ENCODE peak calls at places on chromosomes 2 and 18, in five cellular contexts. J is neuronal stem cell, A is IMR-90, M is H1, V is mesendoderm. G is an unnamed sample. For H3K36me3, the result is how much of the 10 kb centered on the place peaks cover.

GRCh38 chr2:65092791-65093190 is 36.6 kb downstream of the CEP68 start:
- DNase-seq in J (no peak), A (no peak), M (no peak), V (peak), G (no peak)

GRCh38 chr2:159326569-159327255 is 40.2 kb upstream of the WDSUB1 start:
- DNase-seq in J (no peak), A (peak), M (no peak), V (no peak), G (peak)

GRCh38 chr2:159557437-159558034 is 58.8 kb downstream of the BAZ2B start:
- DNase-seq in J (no peak), A (peak), M (no peak), V (peak), G (peak)

GRCh38 chr2:104658840-104659591 is 194.9 kb upstream of the POU3F3 start:
- DNase-seq in J (peak), A (no peak), M (peak), V (peak), G (no peak)

GRCh38 chr2:213085538-213085937 is 65.9 kb downstream of the IKZF2 start:
- DNase-seq in J (no peak), A (no peak), M (no peak), V (no peak), G (no peak)

GRCh38 chr2:174577967-174578589 is 19.5 kb downstream of the WIPF1 start:
- DNase-seq in J (no peak), A (peak), M (no peak), V (peak), G (peak)

GRCh38 chr2:234989183-234989701 is 37.4 kb downstream of the SH3BP4 start:
- DNase-seq in J (no peak), A (no peak), M (no peak), V (no peak), G (no peak)

GRCh38 chr2:190649035-190649797 is at the start of gene NAB1:
- DNase-seq in J (peak), A (peak), M (no peak), V (peak), G (peak)

GRCh38 chr2:183872131-183872530 is 726.2 kb upstream of the ZNF804A start:
- DNase-seq in J (no peak), A (no peak), M (no peak), V (peak), G (no peak)

GRCh38 chr2:132670104-132670960 is at the start of gene LYPD1:
- DNase-seq in J (peak), A (no peak), M (no peak), V (peak), G (peak)

GRCh38 chr18:76491436-76491800 is 3.6 kb downstream of the ZNF516 start:
- DNase-seq in J (peak), A (peak), M (no peak), V (peak), G (peak)

GRCh38 chr18:62767321-62767720 is 52.0 kb downstream of the PHLPP1 start:
- DNase-seq in J (no peak), A (no peak), M (no peak), V (no peak), G (peak)

GRCh38 chr2:48693645-48694044 is 61.9 kb downstream of the LHCGR start:
- DNase-seq in J (no peak), A (peak), M (no peak), V (peak), G (no peak)

GRCh38 chr2:222169346-222169745 is 129.5 kb downstream of the PAX3 start:
- DNase-seq in J (no peak), A (no peak), M (no peak), V (no peak), G (no peak)

GRCh38 chr2:240139011-240139441 is 1.4 kb downstream of the OTOS start:
- DNase-seq in J (no peak), A (no peak), M (no peak), V (no peak), G (no peak)

GRCh38 chr18:65737346-65737745 is 13.5 kb upstream of the CDH7 start:
- DNase-seq in J (no peak), A (no peak), M (no peak), V (no peak), G (no peak)

GRCh38 chr2:153595939-153596338 is 117.4 kb upstream of the RPRM start:
- DNase-seq in J (peak), A (no peak), M (no peak), V (peak), G (no peak)

GRCh38 chr2:20525041-20526035 is 78.5 kb downstream of the RHOB start:
- DNase-seq in J (no peak), A (peak), M (no peak), V (peak), G (peak)

GRCh38 chr2:3142210-3142609 is 235.4 kb downstream of the EIPR1 start:
- DNase-seq in J (no peak), A (no peak), M (no peak), V (no peak), G (no peak)

GRCh38 chr2:239466046-239466754 is 65.4 kb upstream of the HDAC4 start:
- DNase-seq in J (no peak), A (no peak), M (no peak), V (no peak), G (no peak)

GRCh38 chr18:62399781-62400308 is 74.7 kb downstream of the TNFRSF11A start:
- DNase-seq in J (no peak), A (no peak), M (no peak), V (peak), G (peak)

GRCh38 chr18:4356929-4357328 is 98.2 kb downstream of the DLGAP1 start:
- DNase-seq in J (no peak), A (no peak), M (no peak), V (no peak), G (no peak)

GRCh38 chr18:4358618-4359017 is 96.5 kb downstream of the DLGAP1 start:
- DNase-seq in J (no peak), A (no peak), M (peak), V (peak), G (no peak)

GRCh38 chr18:4352746-4353522 is 102.2 kb downstream of the DLGAP1 start:
- DNase-seq in J (peak), A (no peak), M (peak), V (peak), G (no peak)

GRCh38 chr18:4351005-4351404 is 104.1 kb downstream of the DLGAP1 start:
- DNase-seq in J (no peak), A (no peak), M (no peak), V (no peak), G (no peak)

GRCh38 chr18:4353853-4354418 is 101.2 kb downstream of the DLGAP1 start:
- DNase-seq in J (no peak), A (no peak), M (no peak), V (no peak), G (no peak)
- H2BK15ac ChIP-seq in J (no peak), A (no peak), M (no peak), V (no peak), G (no peak)

DNA sequence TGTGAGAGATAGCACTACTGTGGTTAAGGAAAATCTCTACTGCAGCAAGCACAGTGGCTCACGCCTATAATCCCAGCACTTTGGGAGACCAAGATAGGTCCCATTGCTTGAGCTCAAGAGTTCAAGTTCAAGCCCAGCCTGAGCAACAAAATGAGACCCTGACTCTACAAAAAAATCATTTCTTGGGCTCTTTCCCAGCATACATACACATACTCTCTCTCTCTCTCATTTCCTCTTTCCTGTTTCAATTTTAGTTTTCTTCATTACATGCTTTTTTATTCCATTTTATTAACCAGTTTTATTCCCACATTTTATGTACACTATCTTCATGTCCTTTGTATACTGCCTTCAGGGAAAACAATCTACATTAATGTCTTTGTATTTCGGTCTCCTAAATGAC is 14.6 kb downstream of the WDR33 start:
- DNase-seq in J (no peak), A (no peak), M (no peak), V (no peak), G (no peak)
- H3K36me3 ChIP-seq in J (under half), A (under half), M (under half), V (under half), G (under half)

DNA sequence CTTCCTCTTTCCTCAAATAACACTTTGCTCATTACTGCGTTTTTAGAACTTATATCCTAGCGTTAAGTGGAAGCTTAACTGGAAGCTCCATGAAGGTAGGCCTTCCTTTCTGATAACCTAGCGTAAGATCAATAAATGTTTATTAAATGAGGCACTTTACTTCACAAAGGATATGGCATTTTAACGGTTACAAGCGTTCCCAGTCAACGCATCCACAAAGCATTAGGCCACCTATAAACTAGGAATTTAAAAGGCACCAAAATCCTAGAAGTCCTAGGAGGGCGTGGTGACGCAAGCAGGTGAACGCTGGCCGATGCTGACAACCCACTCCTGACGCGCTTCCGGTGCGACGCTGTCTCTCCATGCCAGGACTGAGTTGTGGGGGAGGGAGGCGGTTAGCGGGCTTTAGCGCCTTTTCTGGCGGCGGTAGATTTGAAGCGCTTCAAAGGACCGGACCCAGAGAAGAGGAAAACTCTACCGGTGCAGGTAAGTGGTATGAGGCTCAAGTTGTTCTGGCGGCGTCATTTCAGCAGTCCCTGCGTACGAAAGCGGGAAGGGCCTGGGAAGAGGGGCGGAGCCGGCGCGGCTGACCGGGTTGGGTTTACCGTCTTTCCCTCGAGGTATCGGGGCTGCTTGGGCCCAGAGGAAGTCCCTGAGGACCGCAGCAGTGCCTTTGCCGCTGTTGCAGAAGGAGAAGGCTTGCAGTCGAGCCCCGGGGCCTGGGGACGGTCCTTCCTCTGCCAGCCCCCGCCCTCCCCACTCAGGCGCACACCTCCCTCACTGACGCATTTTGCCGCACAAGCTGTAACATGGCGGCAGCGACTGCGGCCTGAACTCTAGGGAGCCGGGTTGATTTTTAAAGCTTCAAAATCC is at the start of gene PPIG:
- DNase-seq in J (peak), A (peak), M (peak), V (peak), G (peak)
- H2BK15ac ChIP-seq in J (no peak), A (peak), M (no peak), V (no peak), G (peak)

DNA sequence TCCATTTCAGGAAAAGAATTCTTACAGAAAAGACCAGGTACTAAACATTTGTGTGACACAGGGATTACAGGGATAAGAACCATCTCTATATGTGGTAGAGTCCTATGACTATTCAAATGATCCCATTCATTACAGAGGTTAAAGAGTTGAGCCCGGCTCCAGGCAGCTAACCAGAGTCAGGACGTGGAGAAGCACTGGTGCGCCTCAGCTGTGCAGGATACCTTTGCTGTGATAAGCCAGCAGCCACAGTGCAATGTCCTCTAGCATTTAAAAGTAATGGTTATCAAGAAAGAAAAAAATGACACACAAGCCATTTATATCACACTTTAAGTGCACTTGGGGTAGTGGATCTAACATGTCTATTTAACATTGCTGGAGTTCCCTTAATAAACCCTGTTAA is 17.3 kb downstream of the BUB1 start:
- DNase-seq in J (no peak), A (no peak), M (no peak), V (no peak), G (no peak)
- H3K36me3 ChIP-seq in J (under half), A (under half), M (half or more), V (under half), G (under half)

GRCh38 chr2:238104521-238105311 is 4.6 kb downstream of the ESPNL start:
- DNase-seq in J (no peak), A (no peak), M (no peak), V (no peak), G (no peak)
- H2BK15ac ChIP-seq in J (no peak), A (no peak), M (no peak), V (no peak), G (no peak)

DNA sequence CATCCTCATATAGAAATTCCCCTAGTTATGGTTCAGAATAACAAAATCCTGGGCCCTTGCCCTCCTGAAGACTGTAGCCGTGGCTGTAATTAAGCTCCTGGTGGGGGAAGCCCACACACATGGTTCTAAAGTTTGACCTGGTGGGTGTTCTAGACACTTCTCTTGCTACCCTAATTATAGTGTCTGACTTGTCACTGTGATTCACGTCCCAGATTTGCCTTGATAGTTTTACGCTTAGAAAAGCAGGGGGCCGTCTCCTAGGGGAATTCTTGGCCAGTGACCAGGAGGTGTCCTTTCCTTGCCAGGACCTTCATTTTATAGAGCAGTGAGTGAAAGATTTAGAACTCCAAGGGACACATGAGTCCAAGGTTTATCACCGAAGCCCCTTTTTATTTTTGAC is 8.9 kb downstream of the TMEM214 start:
- DNase-seq in J (no peak), A (no peak), M (no peak), V (no peak), G (no peak)
- H3K36me3 ChIP-seq in J (under half), A (half or more), M (under half), V (under half), G (half or more)

G was measured in mesenchymal stem cell.